ENCODE peak calls at places on chromosome 16, in six cellular contexts. P is lower leg skin, R is neural progenitor cell, J is cardiac muscle cell, V is hepatocyte, A is HFF-Myc. E is an unnamed sample.

GRCh38 chr16:24955975-24956731 is 59.0 kb downstream of the ARHGAP17 start:
- DNase-seq in P (peak), J (no peak), V (no peak), R (no peak), A (no peak), E (no peak)

GRCh38 chr16:3959148-3959547 is 78.6 kb upstream of the CREBBP start:
- DNase-seq in J (peak), V (no peak), P (no peak), R (no peak), A (no peak), E (no peak)

GRCh38 chr16:8583199-8583598 is 7.1 kb downstream of the TMEM114 start:
- DNase-seq in P (no peak), J (no peak), A (no peak), R (no peak), V (no peak), E (no peak)

GRCh38 chr16:3646348-3646920 is 8.1 kb upstream of the DNASE1 start:
- DNase-seq in V (peak), R (no peak), J (no peak), P (peak), A (no peak), E (no peak)

GRCh38 chr16:67563708-67564468 is 1.6 kb downstream of the CTCF start:
- DNase-seq in V (peak), P (peak), R (peak), J (peak), A (peak), E (no peak)

GRCh38 chr16:46822270-46822669 is 8.7 kb downstream of the C16orf87 start:
- DNase-seq in R (no peak), A (no peak), J (peak), V (no peak), P (no peak), E (peak)

GRCh38 chr16:6827272-6827671 is 505.4 kb upstream of the RBFOX1 start:
- DNase-seq in P (no peak), V (no peak), A (no peak), J (no peak), R (no peak), E (no peak)

GRCh38 chr16:19288872-19289799 is 3.6 kb downstream of the CLEC19A start:
- DNase-seq in V (no peak), R (peak), J (no peak), P (no peak), A (no peak), E (no peak)

GRCh38 chr16:3601614-3602319 is 9.6 kb downstream of the SLX4 start:
- DNase-seq in R (no peak), P (no peak), V (no peak), J (no peak), A (no peak), E (no peak)

GRCh38 chr16:63157818-63158217 is 1121.6 kb upstream of the CDH8 start:
- DNase-seq in J (no peak), A (no peak), R (no peak), V (no peak), P (no peak), E (no peak)

GRCh38 chr16:5460701-5461100 is 363.1 kb upstream of the EEF2KMT start:
- DNase-seq in P (no peak), J (no peak), V (no peak), A (no peak), R (no peak), E (no peak)

GRCh38 chr16:8816967-8817662 is 19.5 kb downstream of the PMM2 start:
- DNase-seq in J (no peak), R (no peak), P (no peak), A (no peak), V (no peak), E (no peak)

GRCh38 chr16:12580809-12581208 is 222.9 kb downstream of the CPPED1 start:
- DNase-seq in A (no peak), R (no peak), V (no peak), J (no peak), P (no peak), E (no peak)

GRCh38 chr16:928526-928925 is 42.3 kb downstream of the LMF1 start:
- DNase-seq in R (no peak), J (no peak), P (no peak), A (no peak), V (no peak), E (no peak)

GRCh38 chr16:27700596-27700995 is 150.7 kb downstream of the KATNIP start:
- DNase-seq in V (no peak), R (no peak), P (peak), A (no peak), J (no peak), E (no peak)

GRCh38 chr16:68287276-68288251 is 23.2 kb downstream of the SLC7A6OS start:
- DNase-seq in R (no peak), V (no peak), P (peak), J (peak), A (peak), E (no peak)

DNA sequence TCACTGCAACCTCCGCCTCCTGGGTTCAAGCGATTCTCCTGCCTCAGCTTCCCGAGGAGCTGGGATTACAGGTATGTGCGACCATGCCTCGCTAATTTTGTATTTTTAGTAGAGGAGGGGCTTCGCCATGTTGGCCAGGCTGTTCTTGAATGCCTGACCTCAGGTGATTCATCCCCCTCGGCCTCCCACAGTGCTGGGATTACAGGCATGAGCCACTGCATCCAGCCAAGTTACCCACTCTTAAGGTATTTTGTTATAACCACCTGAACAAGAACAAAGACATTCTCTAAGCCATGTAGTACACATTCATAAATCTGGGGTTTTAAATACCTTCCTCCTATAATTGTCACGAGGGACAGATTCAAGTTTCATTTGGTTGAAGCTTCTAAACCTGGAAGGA is 12.3 kb upstream of the TMEM170A start:
- DNase-seq in V (no peak), P (no peak), A (no peak), J (no peak), R (no peak), E (no peak)
- TF ChIP-seq CTCF in V (no peak), P (no peak), A (no peak), J (no peak), R (no peak), E (no peak)

GRCh38 chr16:82671743-82672142 is 45.0 kb downstream of the CDH13 start:
- DNase-seq in P (no peak), A (no peak), R (peak), J (no peak), V (no peak), E (peak)
- TF ChIP-seq CTCF in P (no peak), A (peak), R (peak), J (peak), V (peak), E (peak)

DNA sequence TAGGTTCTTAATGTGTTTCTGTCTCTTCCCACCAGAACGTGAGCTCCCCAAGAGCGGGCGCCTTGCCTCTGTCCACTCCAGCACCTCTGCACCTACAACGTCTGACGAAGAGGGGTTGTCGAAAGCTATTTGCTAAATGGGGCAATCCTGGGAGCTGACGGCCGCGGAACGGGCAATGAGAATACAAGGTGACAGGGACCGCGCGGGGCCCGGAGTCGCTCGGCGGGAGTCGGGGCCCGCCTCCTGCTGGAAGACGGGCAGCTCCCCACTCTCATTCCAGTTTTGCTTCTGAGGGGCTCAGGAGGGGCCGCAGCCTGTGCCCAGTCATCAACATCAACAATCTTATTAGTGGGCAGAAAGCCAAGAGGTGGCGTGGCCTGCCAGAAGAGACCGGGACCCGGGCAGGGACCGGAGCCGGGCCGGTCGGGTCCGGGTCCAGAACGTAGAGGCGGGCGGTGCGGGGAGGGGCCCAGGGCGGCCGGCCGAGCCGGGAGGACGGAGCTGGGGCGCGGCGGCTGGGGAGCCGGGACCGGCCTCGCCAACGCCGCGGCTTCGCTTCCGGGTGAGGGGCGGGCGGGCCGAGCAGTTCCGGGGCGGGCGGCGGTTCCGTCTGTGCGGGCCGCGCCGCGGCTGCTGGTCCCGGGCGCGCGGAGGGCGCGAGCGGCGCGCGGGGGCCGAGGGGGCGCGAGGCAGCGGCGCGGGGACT is at the start of gene MOSMO:
- DNase-seq in V (peak), J (peak), A (no peak), P (peak), R (peak), E (peak)
- TF ChIP-seq CTCF in V (no peak), J (no peak), A (no peak), P (no peak), R (peak), E (no peak)

GRCh38 chr16:30902070-30902972 is 5.9 kb downstream of the CTF1 start:
- DNase-seq in R (peak), J (peak), P (no peak), V (peak), A (no peak), E (peak)
- TF ChIP-seq CTCF in R (no peak), J (no peak), P (no peak), V (peak), A (no peak), E (peak)

GRCh38 chr16:72009779-72010178 is 1.2 kb downstream of the DHODH start:
- DNase-seq in R (no peak), V (no peak), J (no peak), P (no peak), A (no peak), E (no peak)

GRCh38 chr16:72012607-72013006 is 4.1 kb downstream of the DHODH start:
- DNase-seq in V (no peak), R (no peak), J (no peak), A (peak), P (no peak), E (no peak)

GRCh38 chr16:72013389-72013788 is 4.8 kb downstream of the DHODH start:
- DNase-seq in R (no peak), J (peak), P (no peak), A (no peak), V (peak), E (no peak)

GRCh38 chr16:72013888-72014538 is 5.5 kb downstream of the DHODH start:
- DNase-seq in R (peak), V (no peak), P (no peak), J (peak), A (no peak), E (no peak)

GRCh38 chr16:72008424-72009216 is at the start of gene DHODH:
- DNase-seq in V (peak), A (peak), J (peak), R (peak), P (peak), E (peak)
- TF ChIP-seq CTCF in V (no peak), A (no peak), J (peak), R (no peak), P (no peak), E (no peak)

GRCh38 chr16:86078121-86078600 is 179.2 kb downstream of the IRF8 start:
- DNase-seq in P (peak), J (no peak), A (no peak), R (no peak), V (no peak), E (no peak)
- TF ChIP-seq CTCF in P (no peak), J (no peak), A (no peak), R (no peak), V (no peak), E (no peak)

DNA sequence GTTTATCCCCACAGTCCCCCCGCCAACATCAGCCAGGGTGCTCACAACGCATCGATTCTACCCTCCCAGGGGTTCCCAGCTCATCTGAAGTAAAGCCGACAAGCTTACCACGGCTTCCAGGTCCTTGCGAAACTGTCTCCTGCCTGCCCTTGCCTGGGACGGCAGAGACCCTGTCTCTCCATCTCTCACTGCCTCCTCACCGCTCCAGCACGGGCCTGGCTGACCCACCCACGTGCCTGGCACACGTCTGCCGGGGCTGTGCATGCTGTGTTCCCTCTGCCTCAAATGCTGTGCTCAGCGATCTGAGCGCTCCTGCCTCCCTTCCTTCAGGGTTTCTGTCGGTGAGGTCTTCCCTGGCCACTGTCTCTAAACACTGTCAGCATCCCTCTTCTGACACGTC is 208.2 kb downstream of the IRF8 start:
- DNase-seq in A (no peak), P (peak), V (no peak), R (no peak), J (peak), E (no peak)
- TF ChIP-seq CTCF in A (no peak), P (no peak), V (no peak), R (no peak), J (no peak), E (no peak)

DNA sequence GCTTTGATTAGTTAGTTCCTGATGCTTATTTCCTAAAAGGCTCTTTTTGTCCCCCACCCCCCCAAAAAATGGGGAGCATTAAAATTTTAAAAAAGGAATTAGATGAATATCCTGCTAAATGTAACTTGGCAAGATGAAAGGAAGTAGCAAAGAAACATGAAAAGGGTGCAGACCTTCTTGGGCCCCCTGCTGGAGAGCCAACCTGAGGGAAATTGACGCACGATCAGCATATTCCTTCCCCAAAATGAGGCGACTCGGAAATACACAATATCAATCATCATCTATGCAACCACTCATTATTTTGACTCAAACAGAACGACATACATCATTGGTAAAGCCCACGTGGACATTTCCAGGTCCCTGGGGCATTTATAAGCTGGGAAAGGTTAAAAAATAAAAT is 59.7 kb downstream of the GRIN2A start:
- DNase-seq in P (no peak), R (peak), V (peak), J (no peak), A (no peak), E (peak)
- TF ChIP-seq CTCF in P (no peak), R (peak), V (peak), J (no peak), A (peak), E (peak)

DNA sequence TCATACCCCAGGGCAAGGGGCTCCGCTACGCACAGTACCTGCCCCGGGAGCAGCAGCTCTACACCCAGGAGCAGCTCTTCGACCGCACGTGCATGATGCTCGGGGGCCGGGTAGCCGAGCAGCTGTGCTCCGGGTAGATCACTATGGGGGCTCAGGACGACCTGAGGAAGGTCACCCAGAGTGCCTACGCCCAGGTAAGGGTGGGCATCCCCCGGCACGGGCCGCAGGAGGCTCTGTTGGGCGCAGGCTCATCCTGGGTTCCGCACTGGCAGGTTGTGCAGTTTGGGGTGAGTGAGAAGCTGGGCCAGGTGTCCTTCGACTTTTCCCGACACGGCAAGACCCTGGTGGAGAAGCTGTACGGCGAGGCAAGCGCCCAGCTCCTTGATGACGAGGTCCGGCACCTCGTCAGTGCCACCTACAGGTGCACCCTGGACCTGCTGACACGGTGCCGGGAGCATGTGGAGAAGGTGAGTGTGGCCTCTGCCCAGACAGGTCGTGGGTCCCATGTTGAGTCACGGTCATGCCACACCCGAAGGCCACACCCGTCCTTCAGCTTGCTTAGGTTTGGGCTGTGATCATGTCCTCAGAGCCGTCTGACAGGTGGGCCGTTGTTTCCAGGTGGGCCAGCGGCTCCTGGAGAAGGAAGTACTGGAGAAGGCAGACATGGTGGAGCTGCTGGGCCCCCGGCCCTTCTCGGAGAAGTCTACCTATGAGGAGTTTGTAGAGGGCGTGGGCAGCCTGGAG is 19.3 kb downstream of the DBNDD1 start:
- DNase-seq in R (no peak), A (no peak), V (no peak), P (no peak), J (no peak), E (no peak)
- TF ChIP-seq CTCF in R (peak), A (no peak), V (no peak), P (no peak), J (no peak), E (peak)

E was measured in GM13977.